ENCODE peak calls at places on chromosomes 3 and 15, in four cellular contexts. S is Panc1, W is uterus, H is PC-3. B is an unnamed sample. For H3K27me3 and H3K9me3, the result is how much of the 10 kb centered on the place peaks cover.

GRCh38 chr15:36798366-36798765 is 218.9 kb downstream of the CDIN1 start:
- DNase-seq in W (no peak), S (no peak), H (peak), B (no peak)

GRCh38 chr3:99753268-99753975 is 64.2 kb upstream of the CMSS1 start:
- DNase-seq in W (peak), H (peak), S (peak), B (no peak)

GRCh38 chr15:63221346-63221745 is 31.9 kb downstream of the RAB8B start:
- DNase-seq in S (no peak), W (peak), H (peak), B (no peak)

GRCh38 chr3:61251174-61251972 is at the start of gene FHIT:
- DNase-seq in H (peak), S (peak), W (peak), B (no peak)

GRCh38 chr15:60731583-60732130 is 252.7 kb upstream of the ICE2 start:
- DNase-seq in W (no peak), H (no peak), S (no peak), B (no peak)

GRCh38 chr15:39918688-39919385 is 1.2 kb downstream of the GPR176 start:
- DNase-seq in S (no peak), W (no peak), H (peak), B (no peak)

GRCh38 chr3:177579419-177579818 is 382.1 kb upstream of the TBL1XR1 start:
- DNase-seq in W (no peak), H (no peak), S (no peak), B (no peak)

GRCh38 chr3:25904248-25904647 is 114.4 kb downstream of the OXSM start:
- DNase-seq in H (no peak), W (no peak), S (no peak), B (no peak)

GRCh38 chr3:34988296-34988695 is 651.0 kb upstream of the ARPP21 start:
- DNase-seq in S (no peak), W (no peak), H (no peak), B (no peak)

GRCh38 chr3:127640031-127640355 is 11.0 kb downstream of the PODXL2 start:
- DNase-seq in H (no peak), W (no peak), S (no peak), B (no peak)

GRCh38 chr3:134846084-134846483 is 51.0 kb downstream of the EPHB1 start:
- DNase-seq in H (no peak), S (no peak), W (no peak), B (no peak)

GRCh38 chr3:158479051-158479450 is 91.9 kb upstream of the MLF1 start:
- DNase-seq in S (no peak), W (no peak), H (no peak), B (no peak)

GRCh38 chr15:56215769-56216168 is 27.9 kb downstream of the RFX7 start:
- DNase-seq in W (no peak), H (no peak), S (no peak), B (no peak)

GRCh38 chr3:32340639-32341365 is 50.9 kb upstream of the CMTM7 start:
- DNase-seq in S (no peak), W (no peak), H (peak), B (no peak)

GRCh38 chr15:39299506-39300267 is 281.2 kb upstream of the THBS1 start:
- DNase-seq in W (no peak), H (no peak), S (no peak), B (no peak)

GRCh38 chr3:140273542-140274195 is 338.7 kb downstream of the CLSTN2 start:
- DNase-seq in H (no peak), S (no peak), W (no peak), B (no peak)

GRCh38 chr3:158808697-158809096 is 6.8 kb downstream of the MFSD1 start:
- DNase-seq in H (peak), S (no peak), W (no peak), B (no peak)

GRCh38 chr3:125148836-125149235 is 63.7 kb downstream of the SLC12A8 start:
- DNase-seq in W (no peak), H (no peak), S (no peak), B (no peak)

GRCh38 chr3:195566797-195567196 is 16.9 kb downstream of the APOD start:
- DNase-seq in W (no peak), S (no peak), H (peak), B (no peak)

GRCh38 chr3:119794971-119795612 is 13.2 kb downstream of the NR1I2 start:
- DNase-seq in H (peak), W (no peak), S (no peak), B (no peak)

GRCh38 chr15:48005921-48006541 is 114.8 kb upstream of the SLC24A5 start:
- DNase-seq in W (peak), S (no peak), H (no peak), B (no peak)

GRCh38 chr3:154615451-154615850 is 185.5 kb upstream of the GPR149 start:
- DNase-seq in S (no peak), H (no peak), W (no peak), B (no peak)

GRCh38 chr15:59997070-59997701 is 6.9 kb upstream of the FOXB1 start:
- DNase-seq in H (peak), S (no peak), W (no peak), B (no peak)

GRCh38 chr15:29825205-29825604 is 2.9 kb upstream of the TJP1 start:
- DNase-seq in W (no peak), H (peak), S (no peak), B (no peak)

GRCh38 chr3:111667621-111668239 is 72.6 kb upstream of the ZBED2 start:
- DNase-seq in H (no peak), W (peak), S (no peak), B (no peak)

GRCh38 chr3:30473374-30474051 is 132.9 kb upstream of the TGFBR2 start:
- DNase-seq in S (no peak), W (peak), H (peak), B (no peak)

GRCh38 chr3:133955892-133956291 is 60.2 kb upstream of the RAB6B start:
- DNase-seq in W (no peak), H (no peak), S (no peak), B (no peak)

GRCh38 chr3:12471228-12471627 is 13.1 kb upstream of the TSEN2 start:
- DNase-seq in W (no peak), S (peak), H (peak), B (no peak)

GRCh38 chr3:100141576-100141975 is 27.3 kb upstream of the FILIP1L start:
- DNase-seq in H (no peak), W (no peak), S (no peak), B (no peak)

GRCh38 chr3:45060165-45060897 is 34.2 kb downstream of the CLEC3B start:
- DNase-seq in H (no peak), S (no peak), W (no peak), B (no peak)

GRCh38 chr3:71057526-71057894 is 526.0 kb downstream of the FOXP1 start:
- DNase-seq in S (no peak), H (peak), W (no peak), B (no peak)

GRCh38 chr3:157175678-157176077 is 15.7 kb upstream of the CCNL1 start:
- DNase-seq in W (no peak), S (no peak), H (no peak), B (no peak)

GRCh38 chr3:9428411-9428810 is 31.0 kb downstream of the SETD5 start:
- DNase-seq in W (no peak), H (no peak), S (no peak), B (no peak)

GRCh38 chr15:63495343-63495742 is 9.1 kb upstream of the USP3 start:
- DNase-seq in H (no peak), W (no peak), S (no peak), B (no peak)

GRCh38 chr15:88788816-88789215 is 14.4 kb upstream of the ACAN start:
- DNase-seq in S (no peak), W (no peak), H (no peak), B (no peak)

GRCh38 chr15:59178151-59178705 is 28.4 kb upstream of the LDHAL6B start:
- DNase-seq in S (no peak), H (no peak), W (no peak), B (no peak)

GRCh38 chr3:119911748-119912147 is 129.8 kb downstream of the NR1I2 start:
- DNase-seq in H (no peak), W (no peak), S (no peak), B (no peak)

GRCh38 chr3:45597166-45597565 is 2.6 kb downstream of the LIMD1 start:
- DNase-seq in W (no peak), S (no peak), H (peak), B (no peak)

DNA sequence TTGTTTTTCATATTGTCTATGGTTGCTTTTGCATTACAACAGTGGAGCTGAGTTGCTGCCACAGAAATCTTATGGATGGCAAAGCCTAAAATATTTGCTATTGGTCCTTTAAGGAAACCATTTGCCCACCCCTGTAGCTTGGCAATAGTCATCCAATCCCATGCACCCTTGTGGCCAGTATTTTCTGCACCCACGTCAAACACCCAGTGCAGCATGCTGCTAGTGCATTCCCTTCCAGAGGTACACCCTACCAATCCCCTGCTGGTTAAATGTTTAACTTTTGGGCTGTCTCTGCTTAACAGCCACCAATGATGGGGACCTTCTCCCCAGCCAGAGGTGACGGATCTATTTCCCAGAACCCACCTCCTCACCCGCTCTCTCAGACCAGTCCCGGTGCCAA is 23.8 kb upstream of the SLC6A11 start:
- DNase-seq in S (no peak), H (no peak), W (no peak), B (no peak)
- H3K27me3 ChIP-seq in S (under half), H (under half), W (under half), B (under half)

GRCh38 chr3:18201315-18201714 is 223.8 kb downstream of the SATB1 start:
- DNase-seq in S (no peak), W (no peak), H (no peak), B (no peak)
- H3K9me3 ChIP-seq in S (under half), W (under half), H (under half), B (under half)

GRCh38 chr15:77118787-77119410 is 48.0 kb upstream of the TSPAN3 start:
- DNase-seq in S (peak), H (peak), W (peak), B (no peak)

GRCh38 chr15:77111813-77112212 is 40.9 kb upstream of the TSPAN3 start:
- DNase-seq in H (no peak), S (no peak), W (no peak), B (no peak)

GRCh38 chr15:77115179-77115578 is 44.3 kb upstream of the TSPAN3 start:
- DNase-seq in W (no peak), H (no peak), S (no peak), B (no peak)

GRCh38 chr15:77107531-77108355 is 36.8 kb upstream of the TSPAN3 start:
- DNase-seq in H (peak), S (peak), W (peak), B (no peak)

GRCh38 chr15:77112819-77113569 is 42.1 kb upstream of the TSPAN3 start:
- DNase-seq in S (no peak), W (no peak), H (no peak), B (no peak)
- TF ChIP-seq CTCF in S (no peak), W (no peak), H (no peak), B (no peak)

GRCh38 chr3:72347819-72348319 is 500.4 kb downstream of the SHQ1 start:
- DNase-seq in S (no peak), W (peak), H (peak), B (no peak)
- H3K27me3 ChIP-seq in S (under half), W (under half), H (under half), B (under half)

GRCh38 chr15:69141286-69141701 is 19.1 kb upstream of the GLCE start:
- DNase-seq in S (no peak), W (no peak), H (peak), B (no peak)

GRCh38 chr15:69140306-69140705 is 20.1 kb upstream of the GLCE start:
- DNase-seq in S (no peak), H (no peak), W (no peak), B (no peak)

GRCh38 chr15:69144530-69144929 is 15.9 kb upstream of the GLCE start:
- DNase-seq in H (no peak), W (no peak), S (no peak), B (no peak)

GRCh38 chr15:69143756-69144436 is 16.5 kb upstream of the GLCE start:
- DNase-seq in S (no peak), W (no peak), H (no peak), B (no peak)

DNA sequence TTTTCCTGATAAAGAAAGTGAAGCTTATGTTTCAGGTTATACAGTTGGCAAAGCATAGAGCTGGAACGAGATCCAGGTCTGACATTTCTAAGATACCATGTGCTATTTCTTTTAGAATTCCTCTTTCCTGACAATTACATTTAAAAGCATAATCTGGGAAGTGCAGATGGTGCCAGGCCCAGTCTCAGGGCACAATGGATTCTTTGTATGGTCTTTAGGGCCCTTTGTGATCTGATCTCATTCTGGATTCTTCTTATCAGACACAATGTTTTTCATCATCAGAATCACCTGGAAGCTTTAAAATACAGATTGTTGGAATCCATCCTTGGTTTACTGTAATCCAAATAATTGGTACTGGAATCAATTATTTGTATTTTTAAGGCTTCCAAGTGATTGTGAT is 18.6 kb upstream of the GLCE start:
- DNase-seq in W (no peak), H (no peak), S (no peak), B (no peak)
- H3K9me3 ChIP-seq in W (under half), H (under half), S (under half), B (under half)

GRCh38 chr3:14602804-14603644 is 48.5 kb upstream of the CCDC174 start:
- DNase-seq in S (no peak), H (peak), W (no peak), B (no peak)

GRCh38 chr3:14605070-14605469 is 46.5 kb upstream of the CCDC174 start:
- DNase-seq in W (no peak), H (peak), S (no peak), B (no peak)

GRCh38 chr3:14605744-14606143 is 45.8 kb upstream of the CCDC174 start:
- DNase-seq in W (no peak), H (no peak), S (no peak), B (no peak)

GRCh38 chr3:14606663-14607339 is 44.8 kb upstream of the CCDC174 start:
- DNase-seq in W (no peak), S (no peak), H (peak), B (no peak)

DNA sequence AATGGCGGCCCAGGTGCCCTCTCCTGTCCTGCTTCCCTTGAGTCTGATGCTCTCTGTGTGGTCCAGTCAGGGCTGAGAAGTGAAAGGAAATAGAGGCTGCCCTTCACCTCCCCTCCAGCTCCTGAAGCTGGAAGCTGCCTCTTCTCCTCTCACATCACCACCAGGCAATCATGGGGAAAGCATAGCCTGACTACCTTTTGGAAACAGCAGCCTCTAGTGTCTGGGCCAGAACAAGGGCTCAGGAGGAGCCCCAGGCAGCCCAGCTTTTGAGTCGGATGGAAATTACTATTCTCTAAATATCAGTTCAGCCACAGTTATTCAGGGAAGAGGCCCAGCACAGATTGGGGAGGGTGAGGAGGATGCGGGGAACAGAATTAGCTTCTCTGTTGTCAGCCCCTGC is 43.3 kb upstream of the CCDC174 start:
- DNase-seq in S (no peak), W (no peak), H (peak), B (no peak)
- TF ChIP-seq CTCF in S (peak), W (no peak), H (peak), B (no peak)

DNA sequence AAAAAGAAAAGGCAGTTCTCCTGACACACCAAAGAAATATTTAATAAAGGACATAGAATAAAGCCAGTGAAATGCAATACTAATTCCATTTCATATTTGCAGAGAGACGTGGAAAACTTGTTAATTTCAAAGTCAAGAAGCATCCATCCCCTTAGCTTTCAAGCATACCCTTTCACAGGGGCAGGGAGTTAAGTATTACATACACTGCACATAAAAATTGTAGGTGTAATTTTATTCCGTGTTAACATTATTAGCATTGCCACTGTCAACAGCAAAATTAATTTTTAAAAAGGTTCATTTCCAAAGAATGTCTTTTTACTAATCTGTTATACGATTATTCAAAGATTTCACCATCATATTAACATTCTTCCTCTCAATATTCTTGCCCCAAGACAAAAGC is 518.0 kb downstream of the MECOM start:
- DNase-seq in H (peak), S (no peak), W (no peak), B (no peak)
- H3K27me3 ChIP-seq in H (under half), S (half or more), W (half or more), B (under half)

GRCh38 chr15:51375966-51376640 is 34.6 kb downstream of the GLDN start:
- DNase-seq in W (no peak), S (no peak), H (peak), B (no peak)
- H3K9me3 ChIP-seq in W (under half), S (under half), H (under half), B (under half)